ENCODE peak calls at places on chromosomes 11 and 22, in seven cellular contexts. G is mesenchymal stem cell, F is Peyer's patch, N is colonic mucosa, B is breast epithelium, S is SJSA1, O is cardiac muscle cell. M is an unnamed sample.

GRCh38 chr22:49322231-49322630 is 505.4 kb downstream of the BRD1 start:
- DNase-seq in O (no peak), B (peak; percentile 1), G (no peak), F (peak; percentile 25), N (no peak), S (peak; percentile 25), M (no peak)

GRCh38 chr11:12469451-12469850 is 92.1 kb downstream of the PARVA start:
- DNase-seq in S (no peak), F (no peak), O (no peak), G (no peak), B (no peak), N (no peak), M (no peak)

GRCh38 chr11:2777871-2778629 is 78.3 kb upstream of the KCNQ1OT1 start:
- DNase-seq in S (peak; percentile 47), G (no peak), F (peak; percentile 46), O (peak; percentile 18), B (peak; percentile 20), N (peak; percentile 22), M (no peak)

GRCh38 chr11:59899532-59899931 is 20.9 kb downstream of the OOSP3 start:
- DNase-seq in F (no peak), G (peak; percentile 47), O (no peak), N (no peak), B (no peak), S (no peak), M (no peak)

GRCh38 chr11:9493492-9493891 is 32.7 kb downstream of the ZNF143 start:
- DNase-seq in S (no peak), N (no peak), F (no peak), O (no peak), B (no peak), G (no peak), M (no peak)

GRCh38 chr11:119339581-119340334 is 925 bp downstream of the C1QTNF5 start:
- DNase-seq in N (peak; percentile 71), G (peak; percentile 66), O (peak; percentile 87), B (no peak), S (no peak), F (peak; percentile 73), M (peak; percentile 85)

GRCh38 chr22:20319041-20319744 is 667 bp downstream of the DGCR6L start:
- DNase-seq in G (peak; percentile 54), O (peak; percentile 31), S (peak; percentile 50), B (peak; percentile 17), F (peak; percentile 45), N (no peak), M (no peak)

GRCh38 chr11:126333142-126333541 is 22.3 kb upstream of the ST3GAL4 start:
- DNase-seq in N (no peak), F (no peak), O (no peak), S (no peak), G (no peak), B (no peak), M (no peak)

GRCh38 chr11:72305077-72305476 is 61.1 kb upstream of the PHOX2A start:
- DNase-seq in N (no peak), G (no peak), S (no peak), F (no peak), B (no peak), O (no peak), M (no peak)

GRCh38 chr11:67656278-67656922 is 5.9 kb upstream of the ACY3 start:
- DNase-seq in G (no peak), N (no peak), S (no peak), F (peak; percentile 11), B (no peak), O (no peak), M (no peak)

GRCh38 chr11:11786771-11787170 is 55.0 kb upstream of the USP47 start:
- DNase-seq in O (peak; percentile 15), N (no peak), S (no peak), G (peak; percentile 46), F (no peak), B (no peak), M (no peak)

GRCh38 chr22:48426466-48427380 is 1401.0 kb downstream of the BRD1 start:
- DNase-seq in B (no peak), F (peak; percentile 25), S (peak; percentile 67), O (no peak), N (no peak), G (no peak), M (no peak)

GRCh38 chr11:110097459-110098012 is 4.3 kb downstream of the ZC3H12C start:
- DNase-seq in F (no peak), O (no peak), N (no peak), G (peak; percentile 68), B (no peak), S (no peak), M (no peak)
- H3K4me1 ChIP-seq in F (peaks cover 4% of the 10 kb centered on the region), O (no peaks in the 10 kb centered on the region), N (no peaks in the 10 kb centered on the region), G (peaks cover 3% of the 10 kb centered on the region), B (no peaks in the 10 kb centered on the region), S (peaks cover 10% of the 10 kb centered on the region), M (peaks cover 20% of the 10 kb centered on the region)

DNA sequence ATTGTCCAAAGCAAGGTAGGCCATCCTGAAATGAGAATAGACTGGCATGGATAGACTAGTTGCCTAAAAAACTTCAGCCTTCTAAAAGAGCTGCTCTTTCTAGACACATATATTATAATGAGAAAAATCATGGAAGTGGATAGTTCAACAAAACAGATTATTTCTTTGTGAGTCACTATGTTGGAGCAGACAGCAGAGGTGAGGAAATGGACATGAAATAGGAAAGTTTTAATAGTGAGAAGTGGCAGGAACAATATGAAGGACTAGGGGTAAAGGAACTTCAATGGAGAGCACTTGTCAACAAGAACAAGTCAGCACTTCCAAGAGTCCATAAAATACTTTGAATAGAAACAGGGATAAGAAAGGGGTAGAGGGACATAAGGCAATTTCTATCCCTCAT is 101.9 kb upstream of the ANO3 start:
- DNase-seq in S (no peak), O (no peak), N (no peak), F (no peak), B (no peak), G (no peak), M (no peak)
- H3K4me1 ChIP-seq in S (peaks cover 9% of the 10 kb centered on the region), O (no peaks in the 10 kb centered on the region), N (no peaks in the 10 kb centered on the region), F (no peaks in the 10 kb centered on the region), B (no peaks in the 10 kb centered on the region), G (no peaks in the 10 kb centered on the region), M (no peaks in the 10 kb centered on the region)

GRCh38 chr11:94793822-94794221 is 25.7 kb downstream of the AMOTL1 start:
- DNase-seq in N (no peak), S (no peak), O (no peak), F (no peak), G (peak; percentile 68), B (no peak), M (no peak)
- H3K4me1 ChIP-seq in N (no peaks in the 10 kb centered on the region), S (peaks cover 64% of the 10 kb centered on the region), O (no peaks in the 10 kb centered on the region), F (no peaks in the 10 kb centered on the region), G (peaks cover 19% of the 10 kb centered on the region), B (no peaks in the 10 kb centered on the region), M (peaks cover 49% of the 10 kb centered on the region)

DNA sequence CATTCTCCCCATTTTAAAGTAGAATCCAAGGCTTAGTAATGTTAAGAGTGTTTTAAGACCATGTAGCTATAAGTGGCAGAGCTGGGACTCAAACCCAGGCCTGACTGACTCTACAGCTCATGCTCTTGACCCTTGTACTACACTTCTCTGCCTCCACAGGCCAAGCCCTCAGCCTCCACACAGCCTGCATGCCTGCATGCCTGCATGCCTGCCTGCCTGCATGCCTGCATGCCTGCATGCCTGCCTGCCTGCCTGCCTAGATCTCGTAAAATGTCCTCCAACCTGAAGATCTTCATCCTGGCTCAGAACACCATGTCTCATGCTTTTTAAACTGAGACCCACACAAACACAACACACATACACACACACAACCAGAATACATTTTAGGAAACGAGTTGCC is 18.6 kb downstream of the TBC1D10A start:
- DNase-seq in B (no peak), O (no peak), G (no peak), F (no peak), N (no peak), S (no peak), M (no peak)
- H3K4me1 ChIP-seq in B (peaks cover 45% of the 10 kb centered on the region), O (peaks cover 7% of the 10 kb centered on the region), G (peaks cover 55% of the 10 kb centered on the region), F (peaks cover 99% of the 10 kb centered on the region), N (peaks cover 66% of the 10 kb centered on the region), S (peaks cover 26% of the 10 kb centered on the region), M (peaks cover 42% of the 10 kb centered on the region)

DNA sequence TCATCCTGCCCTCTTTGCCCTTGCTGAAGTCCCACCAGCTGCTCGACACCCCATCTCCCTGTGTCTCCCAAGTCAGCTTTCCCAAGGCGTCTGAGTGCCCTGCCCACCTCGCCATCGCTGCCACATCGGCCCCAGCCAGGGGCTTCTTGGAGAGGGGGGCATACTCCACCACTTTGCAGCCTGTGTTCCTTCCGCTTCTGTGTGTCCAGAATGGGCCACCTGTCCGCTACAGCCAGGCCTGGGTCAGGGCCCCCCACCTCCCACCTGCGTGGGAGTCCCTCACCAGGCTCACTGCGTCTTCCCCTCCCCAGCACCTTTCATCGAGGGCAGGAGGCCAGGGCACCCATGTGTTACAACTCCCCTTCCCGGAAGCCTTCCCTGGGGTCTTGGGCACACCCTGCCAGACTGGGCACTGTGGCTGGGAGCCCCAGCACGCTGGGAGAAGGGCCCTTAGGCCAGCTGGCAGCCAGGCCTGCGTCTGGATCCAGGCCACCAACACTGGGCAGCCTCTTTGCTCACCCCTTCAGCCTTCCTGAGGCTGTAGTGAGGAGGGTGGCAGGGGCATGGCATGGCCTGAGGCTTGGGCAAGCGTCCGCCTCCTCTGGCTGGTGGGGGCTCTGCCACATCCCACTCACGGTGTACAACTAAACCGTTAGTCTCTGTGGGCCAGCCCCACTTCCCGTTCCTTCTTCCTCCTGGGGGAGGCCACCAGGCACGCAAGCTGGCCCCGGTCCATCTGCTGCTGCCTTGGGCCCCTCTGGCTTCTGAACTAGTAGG is 13.4 kb downstream of the CPT1A start:
- DNase-seq in S (no peak), G (no peak), N (no peak), F (no peak), B (no peak), O (no peak), M (no peak)
- H3K4me1 ChIP-seq in S (no peaks in the 10 kb centered on the region), G (peaks cover 10% of the 10 kb centered on the region), N (peaks cover 29% of the 10 kb centered on the region), F (no peaks in the 10 kb centered on the region), B (peaks cover 8% of the 10 kb centered on the region), O (no peaks in the 10 kb centered on the region), M (peaks cover 49% of the 10 kb centered on the region)

DNA sequence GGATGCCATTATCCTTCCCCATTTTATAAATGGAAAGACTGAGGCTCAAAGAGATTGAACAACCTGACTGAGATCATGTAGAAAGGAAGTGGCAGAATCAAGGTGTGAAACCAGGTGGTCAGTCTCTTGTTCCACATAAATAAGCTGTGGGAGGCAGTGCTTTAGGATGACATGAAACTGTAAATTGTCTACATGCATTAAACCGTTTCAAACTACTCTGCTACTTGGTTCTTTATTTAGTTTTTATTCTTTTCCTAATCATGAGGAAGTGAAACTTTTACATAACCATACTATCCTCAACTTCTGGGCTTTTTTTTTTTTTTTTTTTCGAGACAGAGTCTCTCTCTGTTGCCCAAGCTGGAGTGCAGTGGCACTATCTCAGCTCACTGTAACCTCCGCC is 34.9 kb downstream of the CADM1 start:
- DNase-seq in N (no peak), S (no peak), F (no peak), B (no peak), O (no peak), G (no peak), M (no peak)
- H3K4me1 ChIP-seq in N (no peaks in the 10 kb centered on the region), S (no peaks in the 10 kb centered on the region), F (no peaks in the 10 kb centered on the region), B (no peaks in the 10 kb centered on the region), O (no peaks in the 10 kb centered on the region), G (peaks cover 8% of the 10 kb centered on the region), M (peaks cover 4% of the 10 kb centered on the region)

DNA sequence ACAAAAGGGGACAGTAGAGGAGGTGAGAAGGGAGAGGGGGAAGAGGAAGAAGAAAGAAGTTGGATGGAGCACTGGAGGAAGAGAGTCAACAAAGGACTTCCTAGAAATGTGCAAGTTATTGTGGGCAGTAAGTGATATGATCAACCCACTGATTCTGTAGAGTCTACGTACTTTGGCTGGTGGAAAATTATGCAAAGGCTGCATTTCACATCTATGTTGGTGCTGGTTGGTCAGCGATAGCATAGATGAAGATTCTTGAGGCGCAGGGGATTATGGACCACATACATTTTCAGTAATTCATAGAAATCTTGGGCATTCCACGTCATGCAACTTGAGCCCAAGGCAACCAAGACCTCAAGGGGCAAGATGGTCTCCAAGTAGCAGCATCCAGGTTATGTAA is 12.6 kb upstream of the BIRC3 start:
- DNase-seq in F (no peak), S (no peak), B (no peak), O (no peak), N (no peak), G (no peak), M (no peak)
- H3K4me1 ChIP-seq in F (peaks cover 20% of the 10 kb centered on the region), S (peaks cover 20% of the 10 kb centered on the region), B (no peaks in the 10 kb centered on the region), O (no peaks in the 10 kb centered on the region), N (no peaks in the 10 kb centered on the region), G (no peaks in the 10 kb centered on the region), M (no peaks in the 10 kb centered on the region)